ENCODE peak calls at places on chromosomes 7 and 10, in six cellular contexts. One of them, this sample, is unnamed.

GRCh38 chr10:118166951-118167350 is 120.2 kb upstream of the RAB11FIP2 start:
- DNase-seq in transverse colon: no peak
- DNase-seq in CD4-positive, alpha-beta memory T cell: no peak
- DNase-seq in GM23248: peak; percentile 81
- DNase-seq in cardiac muscle cell: no peak
- DNase-seq in prostate gland: no peak
- DNase-seq in this sample: no peak

GRCh38 chr7:63039882-63040281 is 958.8 kb upstream of the ZNF722 start:
- DNase-seq in transverse colon: no peak
- DNase-seq in GM23248: no peak
- DNase-seq in cardiac muscle cell: no peak
- DNase-seq in CD4-positive, alpha-beta memory T cell: no peak
- DNase-seq in prostate gland: no peak
- DNase-seq in this sample: no peak

GRCh38 chr7:48285365-48285764 is 114.1 kb downstream of the ABCA13 start:
- DNase-seq in prostate gland: no peak
- DNase-seq in CD4-positive, alpha-beta memory T cell: no peak
- DNase-seq in transverse colon: no peak
- DNase-seq in cardiac muscle cell: no peak
- DNase-seq in GM23248: peak; percentile 47
- DNase-seq in this sample: no peak

GRCh38 chr10:72834183-72834825 is 59.2 kb upstream of the OIT3 start:
- DNase-seq in prostate gland: peak; percentile 43
- DNase-seq in GM23248: peak; percentile 83
- DNase-seq in transverse colon: no peak
- DNase-seq in CD4-positive, alpha-beta memory T cell: peak; percentile 56
- DNase-seq in cardiac muscle cell: peak; percentile 64
- DNase-seq in this sample: peak; percentile 49

GRCh38 chr10:31129261-31129660 is 97.6 kb upstream of the ZNF438 start:
- DNase-seq in GM23248: peak; percentile 68
- DNase-seq in CD4-positive, alpha-beta memory T cell: no peak
- DNase-seq in prostate gland: no peak
- DNase-seq in transverse colon: peak; percentile 17
- DNase-seq in cardiac muscle cell: no peak
- DNase-seq in this sample: no peak

GRCh38 chr7:73539709-73540108 is 17.6 kb upstream of the BAZ1B start:
- DNase-seq in CD4-positive, alpha-beta memory T cell: no peak
- DNase-seq in cardiac muscle cell: no peak
- DNase-seq in prostate gland: no peak
- DNase-seq in transverse colon: no peak
- DNase-seq in GM23248: no peak
- DNase-seq in this sample: no peak

GRCh38 chr7:97130417-97131139 is 13.1 kb downstream of the SDHAF3 start:
- DNase-seq in prostate gland: no peak
- DNase-seq in GM23248: no peak
- DNase-seq in cardiac muscle cell: no peak
- DNase-seq in transverse colon: no peak
- DNase-seq in CD4-positive, alpha-beta memory T cell: no peak
- DNase-seq in this sample: no peak

GRCh38 chr7:132548489-132549078 is 27.7 kb downstream of the PLXNA4 start:
- DNase-seq in CD4-positive, alpha-beta memory T cell: no peak
- DNase-seq in transverse colon: no peak
- DNase-seq in GM23248: peak; percentile 48
- DNase-seq in prostate gland: no peak
- DNase-seq in cardiac muscle cell: no peak
- DNase-seq in this sample: no peak

GRCh38 chr7:70647801-70648491 is 484.0 kb upstream of the GALNT17 start:
- DNase-seq in GM23248: peak; percentile 79
- DNase-seq in transverse colon: peak; percentile 46
- DNase-seq in CD4-positive, alpha-beta memory T cell: peak; percentile 87
- DNase-seq in cardiac muscle cell: no peak
- DNase-seq in prostate gland: no peak
- DNase-seq in this sample: no peak

GRCh38 chr10:50310560-50311174 is 59.4 kb upstream of the ASAH2 start:
- DNase-seq in CD4-positive, alpha-beta memory T cell: no peak
- DNase-seq in prostate gland: no peak
- DNase-seq in GM23248: no peak
- DNase-seq in cardiac muscle cell: peak; percentile 5
- DNase-seq in transverse colon: peak; percentile 18
- DNase-seq in this sample: no peak

GRCh38 chr10:25758041-25758457 is 176.0 kb upstream of the MYO3A start:
- DNase-seq in prostate gland: no peak
- DNase-seq in GM23248: peak; percentile 20
- DNase-seq in CD4-positive, alpha-beta memory T cell: no peak
- DNase-seq in cardiac muscle cell: peak; percentile 63
- DNase-seq in transverse colon: no peak
- DNase-seq in this sample: no peak

GRCh38 chr7:135291809-135292253 is 58.2 kb downstream of the STRA8 start:
- DNase-seq in transverse colon: no peak
- DNase-seq in GM23248: peak; percentile 83
- DNase-seq in CD4-positive, alpha-beta memory T cell: no peak
- DNase-seq in cardiac muscle cell: no peak
- DNase-seq in prostate gland: no peak
- DNase-seq in this sample: peak; percentile 86

GRCh38 chr10:73597346-73597745 is 6.2 kb upstream of the USP54 start:
- DNase-seq in CD4-positive, alpha-beta memory T cell: no peak
- DNase-seq in GM23248: peak; percentile 44
- DNase-seq in transverse colon: no peak
- DNase-seq in prostate gland: no peak
- DNase-seq in cardiac muscle cell: no peak
- DNase-seq in this sample: no peak

GRCh38 chr7:37916017-37916672 is 472 bp downstream of the SFRP4 start:
- DNase-seq in cardiac muscle cell: no peak
- DNase-seq in GM23248: no peak
- DNase-seq in transverse colon: peak; percentile 14
- DNase-seq in prostate gland: no peak
- DNase-seq in CD4-positive, alpha-beta memory T cell: no peak
- DNase-seq in this sample: no peak

GRCh38 chr10:63717089-63717715 is 196.0 kb downstream of the REEP3 start:
- DNase-seq in prostate gland: no peak
- DNase-seq in CD4-positive, alpha-beta memory T cell: no peak
- DNase-seq in GM23248: peak; percentile 37
- DNase-seq in cardiac muscle cell: no peak
- DNase-seq in transverse colon: no peak
- DNase-seq in this sample: no peak

GRCh38 chr10:90313548-90314325 is 544.1 kb downstream of the HTR7 start:
- DNase-seq in GM23248: no peak
- DNase-seq in cardiac muscle cell: no peak
- DNase-seq in prostate gland: no peak
- DNase-seq in transverse colon: no peak
- DNase-seq in CD4-positive, alpha-beta memory T cell: no peak
- DNase-seq in this sample: peak; percentile 69

GRCh38 chr7:8274589-8274988 is 12.6 kb upstream of the ICA1 start:
- DNase-seq in prostate gland: no peak
- DNase-seq in transverse colon: no peak
- DNase-seq in cardiac muscle cell: no peak
- DNase-seq in GM23248: no peak
- DNase-seq in CD4-positive, alpha-beta memory T cell: no peak
- DNase-seq in this sample: peak; percentile 68

GRCh38 chr10:68559251-68559650 is 886 bp upstream of the TET1 start:
- DNase-seq in cardiac muscle cell: no peak
- DNase-seq in prostate gland: no peak
- DNase-seq in transverse colon: no peak
- DNase-seq in CD4-positive, alpha-beta memory T cell: no peak
- DNase-seq in GM23248: peak; percentile 51
- DNase-seq in this sample: no peak

GRCh38 chr10:68559872-68560200 is 301 bp upstream of the TET1 start:
- DNase-seq in transverse colon: no peak
- DNase-seq in prostate gland: no peak
- DNase-seq in cardiac muscle cell: no peak
- DNase-seq in CD4-positive, alpha-beta memory T cell: no peak
- DNase-seq in GM23248: peak; percentile 54
- DNase-seq in this sample: no peak

GRCh38 chr10:68561804-68562649 is 1.9 kb downstream of the TET1 start:
- DNase-seq in GM23248: peak; percentile 54
- DNase-seq in transverse colon: peak; percentile 9
- DNase-seq in cardiac muscle cell: peak; percentile 64
- DNase-seq in CD4-positive, alpha-beta memory T cell: no peak
- DNase-seq in prostate gland: no peak
- DNase-seq in this sample: no peak

GRCh38 chr10:68560916-68561691 is 967 bp downstream of the TET1 start:
- DNase-seq in transverse colon: peak; percentile 11
- DNase-seq in GM23248: peak; percentile 54
- DNase-seq in CD4-positive, alpha-beta memory T cell: no peak
- DNase-seq in cardiac muscle cell: peak; percentile 77
- DNase-seq in prostate gland: no peak
- DNase-seq in this sample: no peak

GRCh38 chr10:68560201-68560915 is at the start of gene TET1:
- DNase-seq in prostate gland: no peak
- DNase-seq in transverse colon: peak; percentile 63
- DNase-seq in GM23248: peak; percentile 57
- DNase-seq in CD4-positive, alpha-beta memory T cell: no peak
- DNase-seq in cardiac muscle cell: peak; percentile 84
- DNase-seq in this sample: no peak
- H3K27me3 ChIP-seq in prostate gland: no peaks in the 10 kb centered on the region
- H3K27me3 ChIP-seq in transverse colon: peaks cover 44% of the 10 kb centered on the region
- H3K27me3 ChIP-seq in GM23248: no peaks in the 10 kb centered on the region
- H3K27me3 ChIP-seq in CD4-positive, alpha-beta memory T cell: peaks cover 19% of the 10 kb centered on the region
- H3K27me3 ChIP-seq in cardiac muscle cell: no peaks in the 10 kb centered on the region
- H3K27me3 ChIP-seq in this sample: peaks cover 15% of the 10 kb centered on the region

DNA sequence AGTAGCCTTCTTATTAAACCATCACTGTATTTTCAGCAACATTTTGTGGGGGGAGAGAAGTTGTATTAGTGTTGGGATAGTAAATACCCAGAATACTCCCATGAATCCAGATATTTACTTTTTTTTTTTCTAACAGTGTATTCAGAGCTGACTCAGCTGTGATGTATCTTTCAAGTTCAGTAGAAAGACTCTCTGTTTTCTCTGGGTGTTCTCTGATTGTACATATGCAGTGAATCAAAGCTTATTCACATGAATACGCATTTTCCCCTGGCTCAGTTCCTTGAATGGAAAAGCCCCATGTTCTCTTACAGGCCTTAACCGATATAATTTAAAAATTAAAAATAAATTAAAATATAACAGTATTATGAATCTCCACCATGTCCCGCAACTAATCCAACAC is 1.3 kb downstream of the TFPI2 start:
- DNase-seq in CD4-positive, alpha-beta memory T cell: no peak
- DNase-seq in transverse colon: no peak
- DNase-seq in GM23248: peak; percentile 92
- DNase-seq in cardiac muscle cell: no peak
- DNase-seq in prostate gland: no peak
- DNase-seq in this sample: no peak
- H3K4me3 ChIP-seq in CD4-positive, alpha-beta memory T cell: no peak overlapping the region
- H3K4me3 ChIP-seq in transverse colon: no peak overlapping the region
- H3K4me3 ChIP-seq in GM23248: peak overlapping the region; percentile 83
- H3K4me3 ChIP-seq in cardiac muscle cell: peak overlapping the region; percentile 81
- H3K4me3 ChIP-seq in prostate gland: no peak overlapping the region
- H3K4me3 ChIP-seq in this sample: peak overlapping the region; percentile 91

DNA sequence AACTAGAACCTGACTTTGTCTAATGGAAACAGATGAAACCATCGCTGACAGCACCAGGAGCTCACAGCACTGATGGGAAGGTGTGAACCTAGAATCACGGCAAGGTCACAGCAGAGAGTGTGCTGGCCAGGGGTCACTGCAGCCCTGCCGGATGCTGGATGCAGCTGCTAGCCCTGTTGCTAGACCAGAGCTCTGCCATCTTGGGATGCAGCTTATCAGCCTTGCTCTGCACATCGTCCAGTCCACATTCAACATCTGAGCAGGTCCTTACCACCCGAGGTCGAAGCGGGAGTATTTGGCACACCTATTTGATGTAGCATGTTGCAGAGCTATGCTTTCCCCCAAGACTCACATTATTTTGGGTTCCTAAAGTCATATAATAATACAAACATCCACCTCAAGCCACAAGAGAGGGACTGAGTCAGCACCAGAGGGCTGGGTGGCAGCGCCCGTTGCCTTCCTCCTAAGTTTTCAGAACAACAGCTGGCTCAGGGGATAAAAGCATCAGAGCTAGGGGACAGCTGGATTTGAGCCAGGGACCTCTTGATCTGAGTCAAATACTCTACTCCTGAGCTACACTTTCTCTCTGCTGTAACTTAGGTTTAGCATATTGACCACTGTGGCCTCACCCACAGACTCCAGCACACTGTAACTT is 135.3 kb downstream of the ZNF467 start:
- DNase-seq in GM23248: no peak
- DNase-seq in cardiac muscle cell: no peak
- DNase-seq in CD4-positive, alpha-beta memory T cell: no peak
- DNase-seq in transverse colon: no peak
- DNase-seq in prostate gland: no peak
- DNase-seq in this sample: no peak
- H3K27me3 ChIP-seq in GM23248: peaks cover 51% of the 10 kb centered on the region
- H3K27me3 ChIP-seq in cardiac muscle cell: peaks cover 16% of the 10 kb centered on the region
- H3K27me3 ChIP-seq in CD4-positive, alpha-beta memory T cell: no peaks in the 10 kb centered on the region
- H3K27me3 ChIP-seq in transverse colon: peaks cover 12% of the 10 kb centered on the region
- H3K27me3 ChIP-seq in prostate gland: no peaks in the 10 kb centered on the region
- H3K27me3 ChIP-seq in this sample: peaks cover 14% of the 10 kb centered on the region

GRCh38 chr7:30162622-30163124 is 27.9 kb downstream of the MTURN start:
- DNase-seq in prostate gland: no peak
- DNase-seq in CD4-positive, alpha-beta memory T cell: no peak
- DNase-seq in cardiac muscle cell: no peak
- DNase-seq in transverse colon: no peak
- DNase-seq in GM23248: peak; percentile 81
- DNase-seq in this sample: peak; percentile 71
- H3K4me3 ChIP-seq in prostate gland: no peak overlapping the region
- H3K4me3 ChIP-seq in CD4-positive, alpha-beta memory T cell: no peak overlapping the region
- H3K4me3 ChIP-seq in cardiac muscle cell: no peak overlapping the region
- H3K4me3 ChIP-seq in transverse colon: no peak overlapping the region
- H3K4me3 ChIP-seq in GM23248: peak overlapping the region; percentile 54
- H3K4me3 ChIP-seq in this sample: no peak overlapping the region

GRCh38 chr10:101570764-101571572 is 17.1 kb downstream of the POLL start:
- DNase-seq in prostate gland: no peak
- DNase-seq in CD4-positive, alpha-beta memory T cell: no peak
- DNase-seq in transverse colon: no peak
- DNase-seq in GM23248: no peak
- DNase-seq in cardiac muscle cell: no peak
- DNase-seq in this sample: no peak
- H3K27me3 ChIP-seq in prostate gland: peaks cover 5% of the 10 kb centered on the region
- H3K27me3 ChIP-seq in CD4-positive, alpha-beta memory T cell: peaks cover 13% of the 10 kb centered on the region
- H3K27me3 ChIP-seq in transverse colon: peaks cover 41% of the 10 kb centered on the region
- H3K27me3 ChIP-seq in GM23248: peaks cover 22% of the 10 kb centered on the region
- H3K27me3 ChIP-seq in cardiac muscle cell: peaks cover 3% of the 10 kb centered on the region
- H3K27me3 ChIP-seq in this sample: peaks cover 12% of the 10 kb centered on the region

This sample was measured in PC-9.